ENCODE peak calls at places on chromosome 20, in ten cellular contexts. F is Calu3; L is stomach; Q is BJ; V is omental fat pad; K is B cell; J is natural killer cell; R is effector CD4-positive, alpha-beta T cell; M is HEK293T; E is uterus. X is an unnamed sample.

GRCh38 chr20:10487354-10488115 is 52.4 kb downstream of the SLX4IP start:
- DNase-seq in F (no peak), L (no peak), Q (no peak), V (no peak), K (no peak), J (no peak), R (no peak), M (no peak), E (no peak), X (no peak)

GRCh38 chr20:44618318-44618731 is 33.2 kb downstream of the ADA start:
- DNase-seq in F (peak; percentile 30), L (peak; percentile 69), Q (no peak), V (no peak), K (no peak), J (no peak), R (no peak), M (no peak), E (no peak), X (no peak)

GRCh38 chr20:37897008-37897548 is 5.8 kb upstream of the VSTM2L start:
- DNase-seq in F (no peak), L (no peak), Q (no peak), V (no peak), K (no peak), J (no peak), R (no peak), M (peak; percentile 52), E (no peak), X (no peak)

GRCh38 chr20:701401-702129 is 26.0 kb upstream of the SCRT2 start:
- DNase-seq in F (no peak), L (peak; percentile 58), Q (no peak), V (no peak), K (no peak), J (no peak), R (no peak), M (no peak), E (no peak), X (no peak)

GRCh38 chr20:20317195-20318113 is 50.5 kb upstream of the INSM1 start:
- DNase-seq in F (no peak), L (no peak), Q (no peak), V (no peak), K (no peak), J (no peak), R (no peak), M (no peak), E (no peak), X (no peak)

GRCh38 chr20:25220021-25220730 is 24.7 kb downstream of the ENTPD6 start:
- DNase-seq in F (no peak), L (no peak), Q (no peak), V (no peak), K (no peak), J (no peak), R (no peak), M (no peak), E (peak; percentile 13), X (no peak)

GRCh38 chr20:1567392-1568165 is 10.1 kb upstream of the SIRPD start:
- DNase-seq in F (no peak), L (no peak), Q (peak; percentile 32), V (no peak), K (no peak), J (no peak), R (no peak), M (no peak), E (no peak), X (no peak)

GRCh38 chr20:49890651-49891361 is 24.5 kb downstream of the SPATA2 start:
- DNase-seq in F (no peak), L (no peak), Q (no peak), V (no peak), K (no peak), J (no peak), R (no peak), M (no peak), E (peak; percentile 43), X (no peak)

GRCh38 chr20:25136643-25137559 is 55.0 kb upstream of the VSX1 start:
- DNase-seq in F (peak; percentile 41), L (no peak), Q (peak; percentile 46), V (no peak), K (no peak), J (no peak), R (no peak), M (no peak), E (no peak), X (peak; percentile 55)

GRCh38 chr20:62653373-62653772 is 11.1 kb downstream of the SLCO4A1 start:
- DNase-seq in F (no peak), L (no peak), Q (no peak), V (no peak), K (no peak), J (no peak), R (no peak), M (no peak), E (no peak), X (no peak)

GRCh38 chr20:62805365-62805710 is 703 bp downstream of the OGFR start:
- DNase-seq in F (peak; percentile 61), L (no peak), Q (no peak), V (no peak), K (no peak), J (no peak), R (no peak), M (no peak), E (no peak), X (no peak)

GRCh38 chr20:23145281-23145700 is 59.2 kb upstream of the CD93 start:
- DNase-seq in F (no peak), L (no peak), Q (no peak), V (no peak), K (no peak), J (no peak), R (no peak), M (no peak), E (peak; percentile 38), X (no peak)

GRCh38 chr20:53867741-53868351 is 202.5 kb downstream of the BCAS1 start:
- DNase-seq in F (no peak), L (no peak), Q (no peak), V (no peak), K (no peak), J (no peak), R (no peak), M (no peak), E (no peak), X (no peak)

GRCh38 chr20:52993091-52993490 is 20.9 kb downstream of the TSHZ2 start:
- DNase-seq in F (no peak), L (no peak), Q (no peak), V (no peak), K (no peak), J (no peak), R (no peak), M (no peak), E (no peak), X (no peak)

GRCh38 chr20:33388268-33388667 is 13.1 kb downstream of the CDK5RAP1 start:
- DNase-seq in F (no peak), L (no peak), Q (no peak), V (no peak), K (no peak), J (no peak), R (no peak), M (no peak), E (no peak), X (no peak)

GRCh38 chr20:63382551-63383300 is 21.6 kb upstream of the CHRNA4 start:
- DNase-seq in F (no peak), L (no peak), Q (no peak), V (no peak), K (no peak), J (no peak), R (no peak), M (no peak), E (no peak), X (no peak)

GRCh38 chr20:4326194-4327065 is 311.1 kb upstream of the RNF24 start:
- DNase-seq in F (peak; percentile 14), L (no peak), Q (no peak), V (no peak), K (no peak), J (no peak), R (no peak), M (no peak), E (peak; percentile 21), X (no peak)

GRCh38 chr20:32240220-32240619 is 32.5 kb downstream of the POFUT1 start:
- DNase-seq in F (peak; percentile 44), L (no peak), Q (no peak), V (no peak), K (no peak), J (no peak), R (no peak), M (no peak), E (no peak), X (no peak)